ENCODE peak calls at places on chromosomes 11 and 22, in four cellular contexts. U is dorsolateral prefrontal cortex, Q is GM23338, V is astrocyte. X is an unnamed sample.

GRCh38 chr11:107009190-107009589 is 9.1 kb downstream of the GUCY1A2 start:
- DNase-seq in U (no peak), Q (no peak), V (no peak), X (no peak)

GRCh38 chr11:130094614-130095013 is 24.9 kb downstream of the APLP2 start:
- DNase-seq in U (no peak), Q (no peak), V (no peak), X (no peak)

GRCh38 chr11:104134760-104135159 is 29.2 kb downstream of the PDGFD start:
- DNase-seq in U (no peak), Q (no peak), V (peak; percentile 62), X (peak; percentile 64)

GRCh38 chr22:23752750-23753149 is 1.5 kb downstream of the VPREB3 start:
- DNase-seq in U (no peak), Q (no peak), V (no peak), X (no peak)

GRCh38 chr11:9701799-9702198 is 37.9 kb downstream of the SWAP70 start:
- DNase-seq in U (no peak), Q (no peak), V (no peak), X (peak; percentile 35)

GRCh38 chr11:2837096-2837601 is 48.4 kb downstream of the CDKN1C start:
- DNase-seq in U (no peak), Q (peak; percentile 65), V (no peak), X (peak; percentile 50)

GRCh38 chr11:69359735-69360470 is 65.9 kb downstream of the MYEOV start:
- DNase-seq in U (no peak), Q (no peak), V (peak; percentile 29), X (peak; percentile 62)

GRCh38 chr11:122192634-122193245 is 76.7 kb upstream of the BLID start:
- DNase-seq in U (no peak), Q (no peak), V (peak; percentile 72), X (peak; percentile 74)

GRCh38 chr22:20530368-20531153 is 23.2 kb downstream of the MED15 start:
- DNase-seq in U (no peak), Q (no peak), V (peak; percentile 85), X (peak; percentile 51)

GRCh38 chr11:73469401-73469800 is 93.2 kb downstream of the RELT start:
- DNase-seq in U (no peak), Q (no peak), V (no peak), X (no peak)
- TF ChIP-seq CTCF in U (no peak), Q (no peak), V (no peak), X (no peak)

DNA sequence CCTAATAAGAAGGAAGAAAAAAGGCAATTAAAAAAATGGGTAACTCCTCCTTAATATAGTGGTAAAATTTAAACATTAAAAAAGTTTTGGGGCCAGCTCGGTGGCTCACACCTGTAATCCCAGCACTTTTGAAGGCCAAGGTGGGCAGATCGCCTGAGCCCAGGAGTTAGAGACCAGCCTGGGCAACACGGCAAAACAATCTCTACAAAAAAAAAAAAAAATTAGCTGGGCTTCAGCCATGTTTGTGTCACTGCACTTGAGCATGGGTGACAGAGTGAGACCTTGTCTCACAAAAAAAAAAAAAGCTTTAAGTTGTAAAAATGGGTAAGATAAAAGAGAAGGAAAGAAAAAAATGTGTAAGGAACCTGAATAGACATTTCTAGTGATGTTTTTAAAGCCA is 11.3 kb upstream of the FBXO3 start:
- DNase-seq in U (no peak), Q (no peak), V (no peak), X (no peak)
- H3K4me3 ChIP-seq in U (no peak overlapping the region), Q (no peak overlapping the region), V (no peak overlapping the region), X (no peak overlapping the region)

GRCh38 chr11:7597620-7598019 is 75.7 kb downstream of the CYB5R2 start:
- DNase-seq in U (no peak), Q (no peak), V (no peak), X (no peak)
- TF ChIP-seq CTCF in U (no peak), Q (no peak), V (no peak), X (no peak)

DNA sequence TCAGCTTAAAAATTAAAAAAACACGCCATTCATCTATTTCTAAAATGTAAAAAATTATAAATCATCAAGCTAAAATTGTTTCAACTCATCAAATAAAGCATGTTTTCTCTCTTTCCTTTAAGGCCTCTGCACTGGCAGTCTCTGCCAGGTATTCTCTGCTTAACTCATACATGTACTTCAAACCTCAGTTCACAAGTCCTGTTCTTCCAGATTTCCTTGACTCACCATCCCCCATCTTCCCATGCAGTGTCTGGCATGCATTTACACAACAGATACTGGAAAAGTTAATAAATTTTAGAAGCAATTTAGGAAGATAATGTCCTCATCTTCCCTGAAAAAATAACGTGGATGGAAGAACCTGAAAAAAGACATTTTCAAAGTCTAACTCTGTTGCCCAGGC is 32.5 kb downstream of the CSTF3 start:
- DNase-seq in U (no peak), Q (no peak), V (no peak), X (no peak)
- H3K4me3 ChIP-seq in U (no peak overlapping the region), Q (no peak overlapping the region), V (no peak overlapping the region), X (no peak overlapping the region)

DNA sequence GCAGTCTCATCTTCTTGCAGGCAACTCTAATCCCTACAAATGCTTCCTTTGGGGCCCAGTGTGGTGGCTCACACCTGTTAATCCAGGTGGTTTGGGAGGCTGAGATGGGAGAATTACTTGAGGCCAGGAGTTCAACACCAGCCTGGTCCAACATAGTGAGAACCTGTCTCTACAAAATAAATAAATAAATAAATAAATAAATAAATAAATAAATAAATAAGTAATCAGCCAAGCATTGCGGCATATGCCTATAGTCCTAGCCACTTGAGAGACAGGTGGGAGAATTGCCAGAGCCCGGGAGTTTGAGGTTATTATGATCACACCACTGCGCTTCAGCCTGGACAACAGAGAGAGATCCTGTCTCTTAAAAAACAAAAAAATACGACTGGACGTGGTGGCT is 34.1 kb upstream of the RRAS2 start:
- DNase-seq in U (no peak), Q (no peak), V (no peak), X (no peak)
- TF ChIP-seq CTCF in U (no peak), Q (no peak), V (no peak), X (no peak)

DNA sequence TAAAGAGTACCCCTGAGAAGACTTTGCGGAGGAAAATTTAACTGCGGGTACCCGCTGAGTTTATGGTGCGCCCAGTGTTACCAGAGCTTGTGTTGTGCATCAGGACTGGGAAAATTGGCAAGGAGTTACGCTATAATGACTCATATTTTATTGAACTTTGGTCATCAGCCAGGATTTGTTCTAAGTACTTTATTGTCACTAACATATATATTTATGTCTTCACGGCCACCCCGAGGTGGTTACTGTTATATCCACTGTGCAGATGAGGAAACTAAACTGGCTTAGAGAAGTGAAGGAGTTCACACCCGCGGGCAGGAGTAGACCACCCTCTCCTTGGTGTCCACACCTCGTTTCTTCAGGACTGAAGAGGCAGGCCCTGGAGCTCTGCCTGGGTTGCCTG is 662 bp downstream of the ACCS start:
- DNase-seq in U (no peak), Q (no peak), V (peak; percentile 67), X (peak; percentile 80)
- H3K4me3 ChIP-seq in U (peak overlapping the region; percentile 76), Q (peak overlapping the region; percentile 70), V (peak overlapping the region; percentile 75), X (peak overlapping the region; percentile 74)

GRCh38 chr11:111189466-111189865 is 56.1 kb upstream of the POU2AF2 start:
- DNase-seq in U (no peak), Q (peak; percentile 10), V (no peak), X (peak; percentile 48)
- TF ChIP-seq CTCF in U (no peak), Q (no peak), V (no peak), X (peak; percentile 26)

X was measured in fibroblast of the aortic adventitia.